ENCODE peak calls at places on chromosomes 7 and 10, in eight cellular contexts. U, C, F, M, B, O, Y and A are unnamed samples.

GRCh38 chr7:22184549-22185199 is 172.3 kb downstream of the RAPGEF5 start:
- DNase-seq in O (no peak), C (no peak), M (no peak), U (no peak), Y (no peak), F (no peak), B (no peak), A (no peak)

GRCh38 chr10:113953505-113954272 is 90.0 kb upstream of the ADRB1 start:
- DNase-seq in F (no peak), B (no peak), O (no peak), M (no peak), U (peak), Y (no peak), C (no peak), A (peak)

GRCh38 chr10:28047061-28047460 is 48.2 kb upstream of the ODAD2 start:
- DNase-seq in Y (no peak), M (no peak), U (no peak), F (no peak), O (no peak), B (no peak), C (no peak), A (no peak)

GRCh38 chr7:77407906-77408305 is 8.2 kb downstream of the GSAP start:
- DNase-seq in U (no peak), C (no peak), F (no peak), B (no peak), O (no peak), M (no peak), Y (no peak), A (no peak)

GRCh38 chr10:32189400-32190084 is 133.3 kb upstream of the KIF5B start:
- DNase-seq in Y (no peak), U (no peak), M (peak), C (no peak), F (no peak), B (no peak), O (no peak), A (no peak)

GRCh38 chr7:46139079-46139478 is 218.0 kb upstream of the IGFBP3 start:
- DNase-seq in O (no peak), M (peak), C (no peak), U (peak), B (no peak), F (no peak), Y (peak), A (no peak)

GRCh38 chr10:88793747-88794299 is 8.7 kb upstream of the LIPM start:
- DNase-seq in O (no peak), C (no peak), Y (no peak), F (no peak), M (peak), B (no peak), U (peak), A (no peak)

GRCh38 chr7:30760514-30761213 is 8.7 kb downstream of the INMT start:
- DNase-seq in M (no peak), O (no peak), C (no peak), U (no peak), Y (no peak), B (no peak), F (no peak), A (no peak)

GRCh38 chr7:129462445-129462844 is 28.2 kb downstream of the STRIP2 start:
- DNase-seq in O (no peak), U (no peak), Y (no peak), B (no peak), C (no peak), F (no peak), M (no peak), A (no peak)

GRCh38 chr7:65832281-65832680 is 40.6 kb upstream of the VKORC1L1 start:
- DNase-seq in M (peak), C (no peak), B (no peak), Y (no peak), O (peak), F (no peak), U (no peak), A (no peak)

GRCh38 chr7:69813637-69814240 is 215.5 kb downstream of the AUTS2 start:
- DNase-seq in B (no peak), U (peak), M (peak), Y (no peak), O (no peak), C (no peak), F (no peak), A (no peak)

GRCh38 chr10:112584276-112584675 is 137.3 kb downstream of the VTI1A start:
- DNase-seq in U (no peak), Y (no peak), O (no peak), F (no peak), B (no peak), C (no peak), M (no peak), A (no peak)

GRCh38 chr10:1369197-1369596 is 313.0 kb downstream of the WDR37 start:
- DNase-seq in M (no peak), B (no peak), Y (no peak), O (no peak), F (no peak), U (no peak), C (no peak), A (no peak)